ENCODE peak calls at places on chromosomes 4 and X, in ten cellular contexts. E is SK-MEL-5; O is AML-193; X is adipocyte; N is NCI-H1092; K is bronchial epithelial cell; I is NCI-H460; A is tibial artery; V is activated T-cell treated with anti-CD3 and anti-CD28 coated beads, Interleukin-2, amount 50 U/mL, for 24 hours; T is fibroblast of mammary gland. M is an unnamed sample.

GRCh38 chrX:135345328-135345645 is 36.0 kb downstream of the ETDC start:
- DNase-seq in E (peak), O (no peak), X (peak), N (peak), K (peak), I (no peak), A (peak), V (no peak), T (peak), M (no peak)

GRCh38 chr4:165721815-165722214 is 151.2 kb upstream of the TLL1 start:
- DNase-seq in E (no peak), O (no peak), X (no peak), N (no peak), K (no peak), I (no peak), A (no peak), V (no peak), T (no peak), M (no peak)

GRCh38 chr4:91340843-91341242 is 962.9 kb upstream of the GRID2 start:
- DNase-seq in E (no peak), O (no peak), X (no peak), N (no peak), K (no peak), I (no peak), A (no peak), V (no peak), T (no peak), M (no peak)

GRCh38 chr4:155667538-155668511 is 1.2 kb downstream of the GUCY1A1 start:
- DNase-seq in E (peak), O (no peak), X (peak), N (no peak), K (no peak), I (peak), A (peak), V (peak), T (peak), M (no peak)

GRCh38 chrX:65677954-65678469 is 10.6 kb downstream of the MSN start:
- DNase-seq in E (no peak), O (no peak), X (peak), N (no peak), K (peak), I (peak), A (peak), V (no peak), T (peak), M (no peak)

GRCh38 chr4:33494150-33494549 is 2750.2 kb downstream of the ARAP2 start:
- DNase-seq in E (no peak), O (no peak), X (peak), N (no peak), K (peak), I (peak), A (no peak), V (no peak), T (peak), M (no peak)

GRCh38 chr4:104860227-104861123 is 286.2 kb upstream of the TET2 start:
- DNase-seq in E (peak), O (peak), X (peak), N (peak), K (peak), I (peak), A (no peak), V (no peak), T (peak), M (no peak)

GRCh38 chr4:126530996-126531585 is 1101.7 kb upstream of the INTU start:
- DNase-seq in E (no peak), O (no peak), X (peak), N (no peak), K (no peak), I (no peak), A (no peak), V (no peak), T (peak), M (no peak)

GRCh38 chr4:4864940-4865704 is 5.7 kb downstream of the MSX1 start:
- DNase-seq in E (no peak), O (no peak), X (no peak), N (no peak), K (no peak), I (no peak), A (no peak), V (no peak), T (no peak), M (no peak)

GRCh38 chr4:10893417-10893816 is 208.8 kb upstream of the CLNK start:
- DNase-seq in E (peak), O (no peak), X (no peak), N (no peak), K (peak), I (no peak), A (no peak), V (no peak), T (no peak), M (no peak)

GRCh38 chrX:107834273-107835201 is 8.9 kb downstream of the MID2 start:
- DNase-seq in E (no peak), O (no peak), X (no peak), N (no peak), K (peak), I (no peak), A (no peak), V (no peak), T (peak), M (no peak)

GRCh38 chr4:23878912-23879732 is 10.7 kb downstream of the PPARGC1A start:
- DNase-seq in E (peak), O (no peak), X (no peak), N (no peak), K (peak), I (no peak), A (no peak), V (no peak), T (no peak), M (no peak)

GRCh38 chr4:78057600-78058560 is 757 bp downstream of the FRAS1 start:
- DNase-seq in E (no peak), O (no peak), X (peak), N (peak), K (peak), I (no peak), A (peak), V (peak), T (peak), M (no peak)

GRCh38 chr4:173046818-173047217 is 121.8 kb upstream of the GALNT7 start:
- DNase-seq in E (no peak), O (no peak), X (no peak), N (peak), K (no peak), I (no peak), A (no peak), V (no peak), T (no peak), M (no peak)

GRCh38 chr4:4480685-4481393 is 61.0 kb downstream of the STX18 start:
- DNase-seq in E (peak), O (no peak), X (peak), N (no peak), K (peak), I (no peak), A (no peak), V (no peak), T (peak), M (no peak)

GRCh38 chr4:137448402-137448801 is 83.9 kb downstream of the PCDH18 start:
- DNase-seq in E (no peak), O (no peak), X (no peak), N (no peak), K (no peak), I (no peak), A (no peak), V (no peak), T (no peak), M (no peak)

GRCh38 chrX:9343971-9344370 is 120.9 kb upstream of the TBL1X start:
- DNase-seq in E (no peak), O (no peak), X (no peak), N (no peak), K (no peak), I (no peak), A (no peak), V (no peak), T (no peak), M (no peak)

GRCh38 chr4:143025111-143025704 is 159.5 kb upstream of the USP38 start:
- DNase-seq in E (peak), O (peak), X (peak), N (no peak), K (peak), I (peak), A (no peak), V (no peak), T (peak), M (no peak)